ENCODE peak calls at places on chromosomes 11 and 22, in seven cellular contexts. E is stimulated activated CD4-positive, alpha-beta T cell treated with anti-CD3 and anti-CD28 coated beads, Interleukin-15, amount 100 ng/mL, for 1 hour; M is CD4-positive, CD25-positive, alpha-beta regulatory T cell; Z is occipital lobe; Q is neuronal stem cell; K is HT1080; O is adrenal gland. G is an unnamed sample.

GRCh38 chr11:134385774-134386565 is 26.1 kb downstream of the B3GAT1 start:
- DNase-seq in Q (no peak), Z (peak; percentile 27), O (no peak), E (no peak), M (no peak), K (no peak), G (no peak)

GRCh38 chr11:73982595-73982989 is at the start of gene UCP2:
- DNase-seq in M (peak; percentile 79), Q (no peak), O (peak; percentile 83), E (peak; percentile 79), Z (peak; percentile 71), K (no peak), G (peak; percentile 85)

GRCh38 chr11:75350743-75351540 is 519 bp downstream of the ARRB1 start:
- DNase-seq in O (peak; percentile 60), Z (no peak), M (peak; percentile 52), Q (no peak), K (no peak), E (peak; percentile 29), G (no peak)

GRCh38 chr11:127334466-127334865 is 333.9 kb upstream of the KIRREL3 start:
- DNase-seq in Z (no peak), Q (no peak), K (no peak), M (no peak), E (no peak), O (no peak), G (no peak)

GRCh38 chr22:38317237-38317994 is at the start of gene CSNK1E:
- DNase-seq in K (peak; percentile 43), E (peak; percentile 67), Z (peak; percentile 72), O (peak; percentile 85), M (peak; percentile 73), Q (peak; percentile 69), G (peak; percentile 76)

GRCh38 chr11:5722622-5723021 is 13.6 kb upstream of the OR56B1 start:
- DNase-seq in Z (no peak), Q (no peak), E (no peak), O (no peak), M (no peak), K (no peak), G (no peak)

GRCh38 chr11:14645985-14646900 is 2.6 kb downstream of the PDE3B start:
- DNase-seq in Z (no peak), E (no peak), Q (no peak), O (no peak), M (no peak), K (no peak), G (no peak)

GRCh38 chr22:50696799-50697561 is 24.4 kb downstream of the SHANK3 start:
- DNase-seq in O (peak; percentile 12), M (no peak), E (no peak), Z (no peak), Q (peak; percentile 48), K (no peak), G (no peak)

GRCh38 chr22:39277135-39277607 is 32.4 kb upstream of the PDGFB start:
- DNase-seq in K (peak; percentile 17), O (no peak), M (no peak), E (no peak), Q (no peak), Z (no peak), G (no peak)

GRCh38 chr11:121523581-121524232 is 70.9 kb upstream of the SORL1-AS1 start:
- DNase-seq in M (no peak), O (no peak), E (no peak), Q (no peak), Z (no peak), K (no peak), G (no peak)

GRCh38 chr11:121067453-121067852 is 33.6 kb upstream of the TECTA start:
- DNase-seq in Q (no peak), K (no peak), M (no peak), Z (no peak), O (no peak), E (no peak), G (no peak)

GRCh38 chr11:64498151-64498550 is 92.9 kb upstream of the SLC22A12 start:
- DNase-seq in Q (no peak), E (no peak), Z (no peak), K (no peak), M (no peak), O (no peak), G (no peak)

GRCh38 chr11:11400635-11401232 is 47.7 kb upstream of the CSNK2A3 start:
- DNase-seq in M (no peak), O (no peak), E (no peak), K (peak; percentile 19), Z (no peak), Q (no peak), G (no peak)

GRCh38 chr11:116312560-116313340 is 460.0 kb downstream of the BUD13 start:
- DNase-seq in K (peak; percentile 48), E (no peak), O (peak; percentile 90), M (no peak), Q (no peak), Z (peak; percentile 56), G (peak; percentile 81)

GRCh38 chr22:37824674-37825641 is 1.8 kb downstream of the GALR3 start:
- DNase-seq in E (no peak), K (no peak), Z (no peak), Q (no peak), O (no peak), M (no peak), G (no peak)

GRCh38 chr11:69010361-69010891 is 2.6 kb downstream of the MRGPRF start:
- DNase-seq in K (no peak), M (no peak), Q (no peak), O (no peak), Z (no peak), E (no peak), G (no peak)

GRCh38 chr11:102810943-102811528 is 13.1 kb upstream of the MMP1 start:
- DNase-seq in O (no peak), Q (no peak), K (peak; percentile 57), E (no peak), Z (no peak), M (no peak), G (no peak)

GRCh38 chr11:115845872-115846271 is 341.7 kb upstream of the CADM1 start:
- DNase-seq in M (no peak), Q (no peak), Z (no peak), E (no peak), O (no peak), K (no peak), G (no peak)

GRCh38 chr11:5284551-5285130 is 14.9 kb upstream of the HBE1 start:
- DNase-seq in Z (no peak), M (no peak), Q (no peak), K (no peak), E (no peak), O (no peak), G (no peak)

GRCh38 chr11:128927683-128928336 is 14.9 kb downstream of the TP53AIP1 start:
- DNase-seq in Q (no peak), M (no peak), Z (no peak), O (no peak), K (no peak), E (no peak), G (no peak)

GRCh38 chr11:117691501-117691900 is 105.5 kb downstream of the DSCAML1 start:
- DNase-seq in Q (no peak), K (peak; percentile 28), O (no peak), M (no peak), Z (no peak), E (no peak), G (no peak)

GRCh38 chr11:37504066-37504611 is 906.1 kb upstream of the RAG2 start:
- DNase-seq in Z (no peak), O (no peak), E (no peak), Q (peak; percentile 21), M (no peak), K (peak; percentile 96), G (no peak)

GRCh38 chr22:30208631-30209603 is 37.6 kb downstream of the LIF start:
- DNase-seq in E (no peak), K (peak; percentile 67), Q (no peak), M (no peak), O (peak; percentile 92), Z (no peak), G (peak; percentile 49)

GRCh38 chr11:7501251-7501650 is 12.5 kb upstream of the PPFIBP2 start:
- DNase-seq in E (no peak), O (no peak), Q (no peak), M (no peak), K (no peak), Z (no peak), G (no peak)

GRCh38 chr11:61833926-61834277 is 5.8 kb downstream of the FADS2 start:
- DNase-seq in Q (no peak), O (peak; percentile 47), Z (no peak), K (no peak), E (no peak), M (no peak), G (no peak)

GRCh38 chr11:85769758-85770157 is 41.2 kb downstream of the SYTL2 start:
- DNase-seq in Q (no peak), O (no peak), K (no peak), E (no peak), M (no peak), Z (no peak), G (no peak)

GRCh38 chr22:17672417-17672991 is 33.9 kb downstream of the BCL2L13 start:
- DNase-seq in E (no peak), O (no peak), K (no peak), M (no peak), Q (no peak), Z (no peak), G (no peak)

GRCh38 chr11:120819437-120819836 is 204.5 kb upstream of the TBCEL start:
- DNase-seq in Q (no peak), Z (no peak), E (no peak), K (no peak), O (no peak), M (no peak), G (no peak)

G was measured in breast epithelium.